ENCODE peak calls at places on chromosomes 16 and 17, in four cellular contexts. One of them, this sample, is unnamed.

GRCh38 chr16:23152386-23153178 is 3.3 kb upstream of the USP31 start:
- DNase-seq in GM12878: no peak
- DNase-seq in H1: no peak
- DNase-seq in HepG2: no peak
- DNase-seq in this sample: no peak

GRCh38 chr16:54287758-54288591 is 1.4 kb upstream of the IRX3 start:
- DNase-seq in GM12878: no peak
- DNase-seq in H1: no peak
- DNase-seq in HepG2: no peak
- DNase-seq in this sample: no peak

GRCh38 chr16:29857133-29857760 is 5.8 kb downstream of the CDIPT start:
- DNase-seq in GM12878: no peak
- DNase-seq in H1: no peak
- DNase-seq in HepG2: no peak
- DNase-seq in this sample: no peak

GRCh38 chr17:21357696-21358095 is 18.5 kb upstream of the KCNJ12 start:
- DNase-seq in GM12878: no peak
- DNase-seq in H1: no peak
- DNase-seq in HepG2: no peak
- DNase-seq in this sample: no peak

GRCh38 chr16:51816929-51817328 is 665.9 kb upstream of the SALL1 start:
- DNase-seq in GM12878: no peak
- DNase-seq in H1: no peak
- DNase-seq in HepG2: no peak
- DNase-seq in this sample: no peak

GRCh38 chr17:56297142-56297541 is 143.9 kb downstream of the ANKFN1 start:
- DNase-seq in GM12878: no peak
- DNase-seq in H1: no peak
- DNase-seq in HepG2: no peak
- DNase-seq in this sample: no peak

GRCh38 chr16:55482056-55482455 is 3.1 kb downstream of the MMP2 start:
- DNase-seq in GM12878: no peak
- DNase-seq in H1: no peak
- DNase-seq in HepG2: no peak
- DNase-seq in this sample: no peak

GRCh38 chr17:80503921-80504320 is 27.5 kb upstream of the NPTX1 start:
- DNase-seq in GM12878: no peak
- DNase-seq in H1: no peak
- DNase-seq in HepG2: no peak
- DNase-seq in this sample: no peak

GRCh38 chr16:19595043-19595767 is 39.7 kb downstream of the VPS35L start:
- DNase-seq in GM12878: no peak
- DNase-seq in H1: no peak
- DNase-seq in HepG2: no peak
- DNase-seq in this sample: no peak

GRCh38 chr16:78729687-78730086 is 630.2 kb downstream of the WWOX start:
- DNase-seq in GM12878: peak; percentile 23
- DNase-seq in H1: no peak
- DNase-seq in HepG2: peak; percentile 82
- DNase-seq in this sample: no peak

GRCh38 chr16:83958137-83958810 is 5.2 kb downstream of the OSGIN1 start:
- DNase-seq in GM12878: no peak
- DNase-seq in H1: no peak
- DNase-seq in HepG2: no peak
- DNase-seq in this sample: no peak

GRCh38 chr17:33012522-33013033 is 20.9 kb downstream of the SPACA3 start:
- DNase-seq in GM12878: no peak
- DNase-seq in H1: peak; percentile 33
- DNase-seq in HepG2: no peak
- DNase-seq in this sample: no peak

GRCh38 chr16:90012978-90013745 is 6.1 kb downstream of the DBNDD1 start:
- DNase-seq in GM12878: no peak
- DNase-seq in H1: no peak
- DNase-seq in HepG2: no peak
- DNase-seq in this sample: no peak

GRCh38 chr16:3149630-3150345 is 15.0 kb downstream of the ZNF213 start:
- DNase-seq in GM12878: no peak
- DNase-seq in H1: peak; percentile 87
- DNase-seq in HepG2: no peak
- DNase-seq in this sample: no peak

GRCh38 chr17:46950997-46951621 is 27.9 kb downstream of the RPRML start:
- DNase-seq in GM12878: no peak
- DNase-seq in H1: no peak
- DNase-seq in HepG2: no peak
- DNase-seq in this sample: no peak

GRCh38 chr16:23432176-23433128 is 20.5 kb downstream of the COG7 start:
- DNase-seq in GM12878: no peak
- DNase-seq in H1: no peak
- DNase-seq in HepG2: peak; percentile 46
- DNase-seq in this sample: peak; percentile 47

GRCh38 chr17:77233635-77234334 is 93.0 kb downstream of the SEC14L1 start:
- DNase-seq in GM12878: peak; percentile 57
- DNase-seq in H1: no peak
- DNase-seq in HepG2: peak; percentile 59
- DNase-seq in this sample: no peak

GRCh38 chr17:46264456-46265198 is 30.3 kb upstream of the LRRC37A start:
- DNase-seq in GM12878: no peak
- DNase-seq in H1: no peak
- DNase-seq in HepG2: peak; percentile 56
- DNase-seq in this sample: no peak

GRCh38 chr17:45225051-45225700 is 3.5 kb downstream of the FMNL1 start:
- DNase-seq in GM12878: no peak
- DNase-seq in H1: no peak
- DNase-seq in HepG2: no peak
- DNase-seq in this sample: no peak

GRCh38 chr17:36069131-36069530 is 5.1 kb downstream of the CCL18 start:
- DNase-seq in GM12878: no peak
- DNase-seq in H1: no peak
- DNase-seq in HepG2: no peak
- DNase-seq in this sample: no peak

GRCh38 chr16:20849587-20850390 is 43.5 kb downstream of the REXO5 start:
- DNase-seq in GM12878: no peak
- DNase-seq in H1: peak; percentile 91
- DNase-seq in HepG2: peak; percentile 68
- DNase-seq in this sample: peak; percentile 63

GRCh38 chr16:67430504-67431076 is 331 bp upstream of the HSD11B2 start:
- DNase-seq in GM12878: no peak
- DNase-seq in H1: peak; percentile 77
- DNase-seq in HepG2: peak; percentile 77
- DNase-seq in this sample: no peak

GRCh38 chr17:76920364-76921139 is 52.3 kb downstream of the MGAT5B start:
- DNase-seq in GM12878: no peak
- DNase-seq in H1: no peak
- DNase-seq in HepG2: no peak
- DNase-seq in this sample: no peak

GRCh38 chr17:30954046-30954805 is 16.6 kb upstream of the RNF135 start:
- DNase-seq in GM12878: no peak
- DNase-seq in H1: no peak
- DNase-seq in HepG2: no peak
- DNase-seq in this sample: no peak

GRCh38 chr16:87061521-87061920 is 255.7 kb downstream of the C16orf95 start:
- DNase-seq in GM12878: no peak
- DNase-seq in H1: no peak
- DNase-seq in HepG2: no peak
- DNase-seq in this sample: no peak

GRCh38 chr17:3535253-3535995 is 22.2 kb downstream of the TRPV3 start:
- DNase-seq in GM12878: no peak
- DNase-seq in H1: peak; percentile 90
- DNase-seq in HepG2: no peak
- DNase-seq in this sample: peak; percentile 67

GRCh38 chr16:13798211-13798610 is 121.7 kb upstream of the ERCC4 start:
- DNase-seq in GM12878: no peak
- DNase-seq in H1: no peak
- DNase-seq in HepG2: no peak
- DNase-seq in this sample: no peak

GRCh38 chr16:75111514-75112280 is 4.9 kb downstream of the LDHD start:
- DNase-seq in GM12878: no peak
- DNase-seq in H1: no peak
- DNase-seq in HepG2: no peak
- DNase-seq in this sample: no peak

GRCh38 chr17:62804822-62805221 is 3.3 kb downstream of the MARCHF10 start:
- DNase-seq in GM12878: no peak
- DNase-seq in H1: no peak
- DNase-seq in HepG2: no peak
- DNase-seq in this sample: no peak

GRCh38 chr16:86089986-86090385 is 191.0 kb downstream of the IRF8 start:
- DNase-seq in GM12878: peak; percentile 34
- DNase-seq in H1: no peak
- DNase-seq in HepG2: no peak
- DNase-seq in this sample: no peak

GRCh38 chr17:67525239-67526135 is 148.4 kb downstream of the PITPNC1 start:
- DNase-seq in GM12878: no peak
- DNase-seq in H1: no peak
- DNase-seq in HepG2: no peak
- DNase-seq in this sample: no peak

DNA sequence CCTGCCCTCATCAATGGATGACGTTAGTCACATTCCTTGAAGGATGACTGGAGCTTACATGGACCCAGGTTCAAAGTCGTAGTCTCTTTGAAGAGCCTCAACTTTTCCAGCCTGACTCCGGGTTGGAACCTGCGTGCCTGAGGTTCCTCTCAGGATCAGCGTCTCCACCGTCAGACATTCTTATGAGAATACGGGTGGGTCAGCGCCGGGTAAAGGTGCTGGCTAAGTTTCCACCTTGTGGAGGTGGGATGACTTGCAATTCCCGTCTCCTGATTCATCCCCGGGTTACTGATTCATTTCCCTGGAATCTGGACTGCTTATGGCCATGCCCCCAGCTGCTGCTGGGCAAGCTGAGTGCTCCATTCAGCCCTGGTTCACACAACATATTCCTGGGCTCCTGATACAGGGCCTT is 38.9 kb upstream of the CMIP start:
- DNase-seq in GM12878: no peak
- DNase-seq in H1: no peak
- DNase-seq in HepG2: peak; percentile 91
- DNase-seq in this sample: no peak
- TF ChIP-seq SUZ12 in GM12878: no peak
- TF ChIP-seq SUZ12 in H1: no peak
- TF ChIP-seq SUZ12 in HepG2: no peak
- TF ChIP-seq SUZ12 in this sample: no peak

GRCh38 chr16:26198221-26198620 is 506.5 kb downstream of the HS3ST4 start:
- DNase-seq in GM12878: no peak
- DNase-seq in H1: no peak
- DNase-seq in HepG2: no peak
- DNase-seq in this sample: no peak
- H3K4me1 ChIP-seq in GM12878: no peaks in the 10 kb centered on the region
- H3K4me1 ChIP-seq in H1: no peaks in the 10 kb centered on the region
- H3K4me1 ChIP-seq in HepG2: no peaks in the 10 kb centered on the region
- H3K4me1 ChIP-seq in this sample: no peaks in the 10 kb centered on the region

GRCh38 chr17:1931759-1932579 is 93.2 kb downstream of the RTN4RL1 start:
- DNase-seq in GM12878: no peak
- DNase-seq in H1: peak; percentile 73
- DNase-seq in HepG2: peak; percentile 56
- DNase-seq in this sample: peak; percentile 57
- TF ChIP-seq SUZ12 in GM12878: no peak
- TF ChIP-seq SUZ12 in H1: no peak
- TF ChIP-seq SUZ12 in HepG2: no peak
- TF ChIP-seq SUZ12 in this sample: no peak

GRCh38 chr17:58386708-58387107 is 30.6 kb downstream of the RNF43 start:
- DNase-seq in GM12878: no peak
- DNase-seq in H1: no peak
- DNase-seq in HepG2: no peak
- DNase-seq in this sample: no peak
- H3K4me1 ChIP-seq in GM12878: peaks cover 18% of the 10 kb centered on the region
- H3K4me1 ChIP-seq in H1: peaks cover 8% of the 10 kb centered on the region
- H3K4me1 ChIP-seq in HepG2: peaks cover 97% of the 10 kb centered on the region
- H3K4me1 ChIP-seq in this sample: no peaks in the 10 kb centered on the region

GRCh38 chr16:82888616-82889015 is 261.8 kb downstream of the CDH13 start:
- DNase-seq in GM12878: no peak
- DNase-seq in H1: no peak
- DNase-seq in HepG2: no peak
- DNase-seq in this sample: no peak
- TF ChIP-seq SUZ12 in GM12878: no peak
- TF ChIP-seq SUZ12 in H1: no peak
- TF ChIP-seq SUZ12 in HepG2: no peak
- TF ChIP-seq SUZ12 in this sample: no peak

DNA sequence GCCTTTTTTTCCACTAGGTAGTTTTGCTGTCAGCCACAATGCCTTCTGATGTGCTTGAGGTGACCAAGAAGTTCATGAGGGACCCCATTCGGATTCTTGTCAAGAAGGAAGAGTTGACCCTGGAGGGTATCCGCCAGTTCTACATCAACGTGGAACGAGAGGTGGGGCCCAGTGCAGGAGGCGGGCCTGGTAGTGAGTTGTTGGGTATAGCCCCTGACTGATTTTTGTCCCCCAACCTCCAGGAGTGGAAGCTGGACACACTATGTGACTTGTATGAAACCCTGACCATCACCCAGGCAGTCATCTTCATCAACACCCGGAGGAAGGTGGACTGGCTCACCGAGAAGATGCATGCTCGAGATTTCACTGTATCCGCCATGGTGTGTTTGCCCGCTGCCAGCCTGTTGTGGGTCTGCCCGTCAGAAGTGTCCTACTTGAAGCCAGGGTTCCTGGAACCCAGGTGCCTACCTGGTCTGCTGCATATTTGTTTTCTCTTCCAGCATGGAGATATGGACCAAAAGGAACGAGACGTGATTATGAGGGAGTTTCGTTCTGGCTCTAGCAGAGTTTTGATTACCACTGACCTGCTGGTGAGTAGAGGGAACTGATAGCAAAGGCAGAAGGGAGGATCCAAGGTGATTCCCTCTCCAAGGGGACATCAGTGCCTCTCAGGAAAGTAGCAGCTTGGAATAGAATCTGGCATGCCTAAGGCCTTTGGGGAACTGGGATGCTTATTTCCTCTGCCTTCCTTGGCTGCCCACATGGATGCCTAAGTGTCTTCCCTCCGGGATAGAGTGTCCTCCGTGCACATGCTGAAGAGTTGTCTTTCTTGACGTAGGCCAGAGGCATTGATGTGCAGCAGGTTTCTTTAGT is 1.9 kb upstream of the CD68 start:
- DNase-seq in GM12878: no peak
- DNase-seq in H1: no peak
- DNase-seq in HepG2: no peak
- DNase-seq in this sample: no peak
- H3K4me1 ChIP-seq in GM12878: peaks cover 46% of the 10 kb centered on the region
- H3K4me1 ChIP-seq in H1: peaks cover 12% of the 10 kb centered on the region
- H3K4me1 ChIP-seq in HepG2: peaks cover 77% of the 10 kb centered on the region
- H3K4me1 ChIP-seq in this sample: peaks cover 8% of the 10 kb centered on the region

DNA sequence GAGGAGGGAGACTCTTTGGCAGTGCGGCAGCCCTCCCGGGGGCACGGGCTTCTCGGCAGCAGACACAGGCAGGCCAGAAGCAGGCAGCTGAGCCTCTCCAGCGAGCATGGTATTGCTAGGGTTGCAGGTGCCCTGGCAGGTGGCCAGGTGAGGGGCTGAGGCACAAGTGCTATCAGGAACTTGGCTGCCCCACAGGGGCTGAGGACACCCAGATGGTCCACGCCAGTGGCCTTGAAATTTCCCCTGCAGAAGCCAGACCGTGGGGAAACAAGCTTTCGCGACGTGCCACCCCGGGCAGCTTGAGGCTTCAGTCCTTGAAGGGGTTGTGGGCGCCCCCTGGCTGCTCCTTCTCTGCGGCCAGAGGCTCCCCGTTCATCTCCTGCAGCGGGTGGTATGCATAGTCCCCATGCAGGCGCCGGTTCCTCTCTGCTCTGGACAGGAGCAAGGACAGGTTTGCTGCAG is 8.5 kb downstream of the NAGPA start:
- DNase-seq in GM12878: no peak
- DNase-seq in H1: peak; percentile 86
- DNase-seq in HepG2: no peak
- DNase-seq in this sample: peak; percentile 50
- TF ChIP-seq SUZ12 in GM12878: no peak
- TF ChIP-seq SUZ12 in H1: no peak
- TF ChIP-seq SUZ12 in HepG2: no peak
- TF ChIP-seq SUZ12 in this sample: no peak